ENCODE peak calls at places on chromosomes 6 and 20, in five cellular contexts. D, L, Z, M and G are unnamed samples.

GRCh38 chr6:110877154-110877564 is 2.6 kb downstream of the AMD1 start:
- DNase-seq in L (no peak), Z (no peak), D (no peak), M (no peak), G (no peak)

GRCh38 chr20:11912013-11912663 is 5.6 kb upstream of the BTBD3 start:
- DNase-seq in L (no peak), Z (peak; percentile 32), D (peak; percentile 30), M (no peak), G (no peak)

GRCh38 chr6:170167657-170168159 is 123.2 kb downstream of the DLL1 start:
- DNase-seq in Z (no peak), L (no peak), D (no peak), M (no peak), G (no peak)

GRCh38 chr6:45052325-45052724 is 275.8 kb upstream of the RUNX2 start:
- DNase-seq in Z (no peak), D (peak; percentile 37), M (no peak), L (no peak), G (no peak)

GRCh38 chr20:3935295-3935955 is 46.2 kb downstream of the PANK2 start:
- DNase-seq in Z (peak; percentile 32), L (peak; percentile 48), M (no peak), D (no peak), G (no peak)

GRCh38 chr6:45678063-45678620 is 300.4 kb upstream of the SUPT3H start:
- DNase-seq in Z (no peak), M (no peak), L (no peak), D (no peak), G (no peak)

GRCh38 chr6:56724455-56724854 is 81.8 kb upstream of the DST start:
- DNase-seq in D (no peak), Z (peak; percentile 46), L (peak; percentile 69), M (no peak), G (no peak)

GRCh38 chr6:26493258-26493657 is 6.8 kb upstream of the BTN1A1 start:
- DNase-seq in Z (peak; percentile 44), L (peak; percentile 16), M (peak; percentile 62), D (peak; percentile 27), G (no peak)

GRCh38 chr6:56292505-56293181 is 45.3 kb upstream of the COL21A1 start:
- DNase-seq in L (peak; percentile 41), Z (peak; percentile 86), M (peak; percentile 34), D (peak; percentile 79), G (peak; percentile 23)

GRCh38 chr20:61426361-61426760 is 174.3 kb downstream of the CDH4 start:
- DNase-seq in M (no peak), L (no peak), Z (no peak), D (no peak), G (no peak)

GRCh38 chr6:128370072-128370471 is 150.3 kb downstream of the PTPRK start:
- DNase-seq in M (no peak), D (peak; percentile 51), L (peak; percentile 68), Z (peak; percentile 56), G (no peak)

GRCh38 chr6:13847651-13848050 is 33.3 kb upstream of the MCUR1 start:
- DNase-seq in D (no peak), Z (no peak), M (no peak), L (no peak), G (no peak)

GRCh38 chr6:13848553-13849150 is 34.3 kb upstream of the MCUR1 start:
- DNase-seq in D (peak; percentile 8), L (no peak), Z (no peak), M (no peak), G (no peak)

GRCh38 chr6:13851803-13852202 is 37.4 kb upstream of the MCUR1 start:
- DNase-seq in Z (no peak), L (no peak), D (no peak), M (no peak), G (no peak)

DNA sequence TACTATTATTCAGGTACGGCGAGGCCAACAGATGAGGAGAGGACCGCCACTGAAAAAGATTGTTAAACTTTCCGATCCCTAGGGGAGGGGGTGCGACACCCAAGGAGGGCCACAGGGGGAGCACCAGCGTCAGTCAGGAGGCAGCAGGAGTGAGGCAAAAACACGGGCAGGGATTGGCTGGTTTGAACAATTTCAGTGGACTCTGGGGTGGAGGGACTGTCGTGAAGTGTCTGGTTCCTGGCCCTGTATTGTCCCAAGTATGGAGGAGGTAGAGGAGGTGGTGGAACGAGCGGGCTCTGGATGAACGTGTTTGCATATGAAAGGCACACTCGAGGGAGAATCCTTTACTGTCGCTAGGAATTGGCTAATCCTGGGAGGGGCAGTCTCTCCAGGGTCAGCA is 32.5 kb upstream of the MCUR1 start:
- DNase-seq in Z (no peak), L (no peak), M (no peak), D (no peak), G (no peak)
- TF ChIP-seq CTCF in Z (no peak), L (no peak), M (no peak), D (peak; percentile 41), G (no peak)

GRCh38 chr20:44849712-44850111 is 35.8 kb upstream of the YWHAB start:
- DNase-seq in M (no peak), Z (no peak), L (no peak), D (no peak), G (no peak)
- TF ChIP-seq CTCF in M (no peak), Z (no peak), L (peak; percentile 37), D (peak; percentile 30), G (no peak)

GRCh38 chr20:36273414-36274247 is 32.5 kb upstream of the DLGAP4 start:
- DNase-seq in L (peak; percentile 17), Z (peak; percentile 28), M (peak; percentile 42), D (peak; percentile 66), G (no peak)
- TF ChIP-seq CTCF in L (peak; percentile 72), Z (peak; percentile 39), M (peak; percentile 37), D (peak; percentile 72), G (no peak)

GRCh38 chr6:129663531-129663930 is 46.4 kb downstream of the ARHGAP18 start:
- DNase-seq in D (no peak), L (no peak), M (no peak), Z (no peak), G (no peak)

GRCh38 chr6:129670634-129671033 is 39.3 kb downstream of the ARHGAP18 start:
- DNase-seq in Z (no peak), L (no peak), M (no peak), D (no peak), G (no peak)

GRCh38 chr6:129665555-129665954 is 44.4 kb downstream of the ARHGAP18 start:
- DNase-seq in Z (no peak), M (no peak), D (no peak), L (no peak), G (no peak)

GRCh38 chr6:129667621-129668020 is 42.4 kb downstream of the ARHGAP18 start:
- DNase-seq in L (peak; percentile 65), Z (peak; percentile 93), M (no peak), D (peak; percentile 57), G (no peak)

GRCh38 chr6:129667034-129667433 is 42.9 kb downstream of the ARHGAP18 start:
- DNase-seq in Z (peak; percentile 64), D (no peak), L (no peak), M (no peak), G (no peak)
- TF ChIP-seq CTCF in Z (peak; percentile 21), D (peak; percentile 34), L (peak; percentile 60), M (no peak), G (no peak)

DNA sequence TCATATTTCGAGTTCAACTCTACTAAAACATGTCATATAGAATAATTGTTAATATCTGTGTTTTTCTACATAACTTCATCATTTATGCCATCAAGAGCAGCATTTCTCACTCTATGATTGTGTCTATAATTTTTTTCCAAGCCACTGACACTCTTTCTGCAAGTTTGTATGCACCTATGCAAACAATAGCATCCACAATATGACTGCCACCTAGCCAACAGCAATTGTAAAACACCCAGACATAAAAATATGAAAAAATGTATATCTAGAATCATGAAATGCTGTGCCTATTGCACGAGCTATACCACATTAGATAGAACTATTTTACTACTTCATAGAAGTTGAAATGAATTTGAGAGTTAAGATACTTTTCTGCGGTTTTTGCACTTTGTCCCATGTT is 286.5 kb upstream of the MARCKS start:
- DNase-seq in M (no peak), L (no peak), Z (no peak), D (no peak), G (no peak)
- TF ChIP-seq CTCF in M (no peak), L (peak; percentile 34), Z (peak; percentile 30), D (peak; percentile 39), G (no peak)

DNA sequence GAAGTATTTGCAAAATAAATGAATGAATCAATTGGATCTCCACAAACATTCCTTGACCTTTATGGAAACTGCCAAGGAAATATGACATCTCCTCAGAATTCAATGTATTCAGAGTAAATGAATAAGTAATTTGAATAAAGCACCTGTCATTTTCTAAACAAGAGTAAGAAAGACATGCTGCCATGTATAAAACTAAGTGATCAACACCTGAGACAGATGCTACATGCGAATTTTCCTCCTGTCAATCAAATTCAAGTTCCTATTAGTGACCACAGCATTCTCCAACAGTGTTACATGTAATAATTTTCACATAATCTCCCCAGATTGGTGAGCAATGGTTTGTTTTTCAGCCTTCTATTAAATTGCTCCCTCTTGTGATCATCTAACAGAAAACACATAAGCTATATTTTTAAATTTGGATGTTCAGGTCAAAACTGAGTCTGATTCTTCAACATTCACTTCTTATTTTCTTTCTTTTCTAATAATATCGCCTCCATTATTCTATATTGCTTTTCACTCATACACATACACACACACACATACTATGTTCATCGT is 163.2 kb upstream of the RNF217 start:
- DNase-seq in Z (peak; percentile 3), L (no peak), D (no peak), M (no peak), G (no peak)
- TF ChIP-seq CTCF in Z (peak; percentile 20), L (peak; percentile 43), D (peak; percentile 40), M (no peak), G (peak; percentile 12)

GRCh38 chr6:22910370-22910769 is 341.0 kb downstream of the HDGFL1 start:
- DNase-seq in L (no peak), Z (no peak), M (peak; percentile 48), D (no peak), G (no peak)

GRCh38 chr6:22907085-22907484 is 337.7 kb downstream of the HDGFL1 start:
- DNase-seq in D (no peak), M (no peak), Z (no peak), L (no peak), G (no peak)

GRCh38 chr6:22904413-22904812 is 335.0 kb downstream of the HDGFL1 start:
- DNase-seq in D (no peak), Z (no peak), M (no peak), L (no peak), G (no peak)

DNA sequence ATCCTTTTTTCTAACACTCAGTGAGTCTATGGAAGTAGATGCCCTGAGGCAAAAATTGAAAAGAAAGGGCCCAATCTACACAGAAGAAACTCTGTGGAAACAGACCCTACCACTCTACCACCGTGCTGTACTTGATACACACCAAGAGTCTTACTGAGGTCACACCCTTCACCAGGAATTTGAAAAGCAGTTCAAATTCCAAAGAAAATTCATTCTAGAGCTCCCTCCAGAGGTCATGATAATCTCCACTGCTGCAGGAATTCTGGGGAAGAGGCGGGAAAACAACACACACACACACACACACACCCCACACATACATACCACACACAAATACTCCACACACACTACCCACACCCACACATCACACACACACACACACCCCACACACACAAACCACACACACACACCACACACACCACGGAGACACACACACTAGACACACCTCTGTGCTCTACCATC is 336.8 kb downstream of the HDGFL1 start:
- DNase-seq in D (peak; percentile 79), M (no peak), Z (peak; percentile 59), L (peak; percentile 48), G (no peak)
- TF ChIP-seq CTCF in D (peak; percentile 73), M (no peak), Z (peak; percentile 52), L (peak; percentile 72), G (no peak)

GRCh38 chr20:44624743-44625271 is 26.7 kb downstream of the ADA start:
- DNase-seq in M (no peak), D (no peak), Z (no peak), L (no peak), G (no peak)
- TF ChIP-seq CTCF in M (no peak), D (no peak), Z (no peak), L (no peak), G (no peak)

GRCh38 chr6:134676307-134677281 is 273.3 kb downstream of the ALDH8A1 start:
- DNase-seq in L (no peak), M (no peak), Z (peak; percentile 42), D (no peak), G (no peak)
- TF ChIP-seq CTCF in L (no peak), M (no peak), Z (no peak), D (no peak), G (no peak)